ENCODE peak calls at places on chromosomes 1 and 21, in seven cellular contexts. One of them, this sample, is unnamed.

GRCh38 chr1:204575221-204576190 is 59.3 kb downstream of the MDM4 start:
- DNase-seq in hepatocyte: no peak
- DNase-seq in brain microvascular endothelial cell: no peak
- DNase-seq in endodermal cell: no peak
- DNase-seq in choroid plexus epithelial cell: no peak
- DNase-seq in astrocyte of the spinal cord: no peak
- DNase-seq in BJ: no peak
- DNase-seq in this sample: no peak

GRCh38 chr1:29166291-29166878 is 15.3 kb downstream of the SRSF4 start:
- DNase-seq in choroid plexus epithelial cell: no peak
- DNase-seq in brain microvascular endothelial cell: no peak
- DNase-seq in astrocyte of the spinal cord: no peak
- DNase-seq in hepatocyte: peak
- DNase-seq in endodermal cell: peak
- DNase-seq in BJ: no peak
- DNase-seq in this sample: no peak

GRCh38 chr1:43844114-43844513 is 89.5 kb upstream of the ARTN start:
- DNase-seq in hepatocyte: peak
- DNase-seq in BJ: no peak
- DNase-seq in brain microvascular endothelial cell: no peak
- DNase-seq in choroid plexus epithelial cell: no peak
- DNase-seq in endodermal cell: no peak
- DNase-seq in astrocyte of the spinal cord: no peak
- DNase-seq in this sample: no peak

GRCh38 chr21:15732996-15733329 is 3.2 kb downstream of the USP25 start:
- DNase-seq in hepatocyte: no peak
- DNase-seq in BJ: no peak
- DNase-seq in astrocyte of the spinal cord: no peak
- DNase-seq in brain microvascular endothelial cell: no peak
- DNase-seq in choroid plexus epithelial cell: no peak
- DNase-seq in endodermal cell: no peak
- DNase-seq in this sample: no peak

GRCh38 chr1:59236949-59237545 is 59.8 kb upstream of the FGGY start:
- DNase-seq in BJ: no peak
- DNase-seq in endodermal cell: no peak
- DNase-seq in hepatocyte: no peak
- DNase-seq in astrocyte of the spinal cord: no peak
- DNase-seq in choroid plexus epithelial cell: peak
- DNase-seq in brain microvascular endothelial cell: no peak
- DNase-seq in this sample: no peak

GRCh38 chr1:11790880-11791715 is 14.7 kb downstream of the MTHFR start:
- DNase-seq in endodermal cell: no peak
- DNase-seq in brain microvascular endothelial cell: peak
- DNase-seq in hepatocyte: peak
- DNase-seq in astrocyte of the spinal cord: peak
- DNase-seq in choroid plexus epithelial cell: peak
- DNase-seq in BJ: peak
- DNase-seq in this sample: peak

GRCh38 chr1:75996196-75996595 is 64.0 kb upstream of the ASB17 start:
- DNase-seq in endodermal cell: no peak
- DNase-seq in brain microvascular endothelial cell: no peak
- DNase-seq in hepatocyte: no peak
- DNase-seq in astrocyte of the spinal cord: no peak
- DNase-seq in choroid plexus epithelial cell: peak
- DNase-seq in BJ: no peak
- DNase-seq in this sample: no peak

GRCh38 chr1:54332781-54333585 is 73.2 kb downstream of the SSBP3 start:
- DNase-seq in hepatocyte: no peak
- DNase-seq in astrocyte of the spinal cord: no peak
- DNase-seq in BJ: no peak
- DNase-seq in endodermal cell: no peak
- DNase-seq in brain microvascular endothelial cell: no peak
- DNase-seq in choroid plexus epithelial cell: no peak
- DNase-seq in this sample: no peak

GRCh38 chr1:208189716-208190115 is 54.5 kb downstream of the PLXNA2 start:
- DNase-seq in endodermal cell: no peak
- DNase-seq in BJ: no peak
- DNase-seq in choroid plexus epithelial cell: no peak
- DNase-seq in brain microvascular endothelial cell: no peak
- DNase-seq in astrocyte of the spinal cord: no peak
- DNase-seq in hepatocyte: no peak
- DNase-seq in this sample: no peak

GRCh38 chr1:33143698-33144097 is 38.1 kb downstream of the TRIM62 start:
- DNase-seq in astrocyte of the spinal cord: peak
- DNase-seq in hepatocyte: no peak
- DNase-seq in choroid plexus epithelial cell: peak
- DNase-seq in endodermal cell: no peak
- DNase-seq in brain microvascular endothelial cell: peak
- DNase-seq in BJ: peak
- DNase-seq in this sample: peak

GRCh38 chr1:81430955-81431646 is 369.6 kb upstream of the ADGRL2 start:
- DNase-seq in BJ: no peak
- DNase-seq in brain microvascular endothelial cell: no peak
- DNase-seq in astrocyte of the spinal cord: no peak
- DNase-seq in choroid plexus epithelial cell: no peak
- DNase-seq in hepatocyte: no peak
- DNase-seq in endodermal cell: peak
- DNase-seq in this sample: no peak

GRCh38 chr1:171754381-171754705 is 12.5 kb upstream of the VAMP4 start:
- DNase-seq in choroid plexus epithelial cell: peak
- DNase-seq in endodermal cell: peak
- DNase-seq in BJ: peak
- DNase-seq in hepatocyte: no peak
- DNase-seq in brain microvascular endothelial cell: peak
- DNase-seq in astrocyte of the spinal cord: peak
- DNase-seq in this sample: peak

GRCh38 chr1:25068829-25069228 is 138.8 kb upstream of the RUNX3 start:
- DNase-seq in endodermal cell: no peak
- DNase-seq in BJ: no peak
- DNase-seq in brain microvascular endothelial cell: no peak
- DNase-seq in choroid plexus epithelial cell: no peak
- DNase-seq in astrocyte of the spinal cord: no peak
- DNase-seq in hepatocyte: no peak
- DNase-seq in this sample: no peak
- TF ChIP-seq CTCF in endodermal cell: peak
- TF ChIP-seq CTCF in BJ: no peak
- TF ChIP-seq CTCF in brain microvascular endothelial cell: peak
- TF ChIP-seq CTCF in choroid plexus epithelial cell: peak
- TF ChIP-seq CTCF in astrocyte of the spinal cord: peak
- TF ChIP-seq CTCF in hepatocyte: no peak
- TF ChIP-seq CTCF in this sample: no peak

GRCh38 chr1:70171512-70171911 is 33.9 kb downstream of the LRRC40 start:
- DNase-seq in brain microvascular endothelial cell: no peak
- DNase-seq in BJ: no peak
- DNase-seq in astrocyte of the spinal cord: no peak
- DNase-seq in hepatocyte: no peak
- DNase-seq in endodermal cell: no peak
- DNase-seq in choroid plexus epithelial cell: no peak
- DNase-seq in this sample: no peak
- H3K4me3 ChIP-seq in brain microvascular endothelial cell: no peak
- H3K4me3 ChIP-seq in BJ: no peak
- H3K4me3 ChIP-seq in astrocyte of the spinal cord: no peak
- H3K4me3 ChIP-seq in hepatocyte: no peak
- H3K4me3 ChIP-seq in endodermal cell: no peak
- H3K4me3 ChIP-seq in choroid plexus epithelial cell: no peak
- H3K4me3 ChIP-seq in this sample: no peak

GRCh38 chr1:18109756-18110597 is 2.4 kb downstream of the IGSF21 start:
- DNase-seq in choroid plexus epithelial cell: no peak
- DNase-seq in hepatocyte: peak
- DNase-seq in endodermal cell: peak
- DNase-seq in brain microvascular endothelial cell: no peak
- DNase-seq in astrocyte of the spinal cord: no peak
- DNase-seq in BJ: no peak
- DNase-seq in this sample: no peak
- TF ChIP-seq CTCF in choroid plexus epithelial cell: no peak
- TF ChIP-seq CTCF in hepatocyte: peak
- TF ChIP-seq CTCF in endodermal cell: peak
- TF ChIP-seq CTCF in brain microvascular endothelial cell: no peak
- TF ChIP-seq CTCF in astrocyte of the spinal cord: no peak
- TF ChIP-seq CTCF in BJ: peak
- TF ChIP-seq CTCF in this sample: no peak

GRCh38 chr1:183632964-183633363 is 2.6 kb downstream of the ARPC5 start:
- DNase-seq in brain microvascular endothelial cell: no peak
- DNase-seq in BJ: no peak
- DNase-seq in choroid plexus epithelial cell: peak
- DNase-seq in hepatocyte: no peak
- DNase-seq in astrocyte of the spinal cord: no peak
- DNase-seq in endodermal cell: no peak
- DNase-seq in this sample: no peak

GRCh38 chr1:183634429-183635065 is 1.0 kb downstream of the ARPC5 start:
- DNase-seq in choroid plexus epithelial cell: no peak
- DNase-seq in astrocyte of the spinal cord: no peak
- DNase-seq in brain microvascular endothelial cell: no peak
- DNase-seq in endodermal cell: no peak
- DNase-seq in BJ: no peak
- DNase-seq in hepatocyte: no peak
- DNase-seq in this sample: no peak

GRCh38 chr1:183632087-183632486 is 3.5 kb downstream of the ARPC5 start:
- DNase-seq in hepatocyte: no peak
- DNase-seq in endodermal cell: no peak
- DNase-seq in choroid plexus epithelial cell: peak
- DNase-seq in astrocyte of the spinal cord: no peak
- DNase-seq in BJ: no peak
- DNase-seq in brain microvascular endothelial cell: peak
- DNase-seq in this sample: peak

GRCh38 chr1:183635112-183635605 is 424 bp downstream of the ARPC5 start:
- DNase-seq in hepatocyte: peak
- DNase-seq in astrocyte of the spinal cord: no peak
- DNase-seq in brain microvascular endothelial cell: no peak
- DNase-seq in BJ: no peak
- DNase-seq in choroid plexus epithelial cell: peak
- DNase-seq in endodermal cell: no peak
- DNase-seq in this sample: no peak

GRCh38 chr1:183633676-183634343 is 1.8 kb downstream of the ARPC5 start:
- DNase-seq in astrocyte of the spinal cord: peak
- DNase-seq in brain microvascular endothelial cell: peak
- DNase-seq in hepatocyte: peak
- DNase-seq in endodermal cell: no peak
- DNase-seq in choroid plexus epithelial cell: peak
- DNase-seq in BJ: peak
- DNase-seq in this sample: peak
- H3K4me3 ChIP-seq in astrocyte of the spinal cord: peak
- H3K4me3 ChIP-seq in brain microvascular endothelial cell: peak
- H3K4me3 ChIP-seq in hepatocyte: peak
- H3K4me3 ChIP-seq in endodermal cell: peak
- H3K4me3 ChIP-seq in choroid plexus epithelial cell: peak
- H3K4me3 ChIP-seq in BJ: peak
- H3K4me3 ChIP-seq in this sample: peak